ENCODE peak calls at places on chromosomes 13 and 19, in four cellular contexts. One of them, this sample, is unnamed.

GRCh38 chr13:20489185-20489820 is 36.4 kb downstream of the CRYL1 start:
- DNase-seq in HepG2: no peak
- DNase-seq in ovary: no peak
- DNase-seq in H1: no peak
- DNase-seq in this sample: no peak

GRCh38 chr19:56141416-56141992 is 417 bp downstream of the ZNF444 start:
- DNase-seq in HepG2: no peak
- DNase-seq in H1: peak; percentile 60
- DNase-seq in ovary: peak; percentile 57
- DNase-seq in this sample: no peak

GRCh38 chr19:11963566-11964355 is 1.1 kb upstream of the ZNF763 start:
- DNase-seq in HepG2: peak; percentile 56
- DNase-seq in ovary: peak; percentile 89
- DNase-seq in H1: peak; percentile 87
- DNase-seq in this sample: peak; percentile 90

GRCh38 chr19:40539070-40539469 is 37.6 kb upstream of the SHKBP1 start:
- DNase-seq in HepG2: no peak
- DNase-seq in ovary: no peak
- DNase-seq in H1: no peak
- DNase-seq in this sample: no peak

GRCh38 chr13:107258599-107259187 is 690.8 kb upstream of the ARGLU1 start:
- DNase-seq in HepG2: no peak
- DNase-seq in H1: no peak
- DNase-seq in ovary: no peak
- DNase-seq in this sample: no peak

GRCh38 chr19:1805401-1806183 is 6.5 kb downstream of the ATP8B3 start:
- DNase-seq in ovary: no peak
- DNase-seq in HepG2: no peak
- DNase-seq in H1: no peak
- DNase-seq in this sample: no peak

GRCh38 chr19:6516659-6517291 is 14.1 kb upstream of the TNFSF9 start:
- DNase-seq in ovary: peak; percentile 89
- DNase-seq in H1: peak; percentile 98
- DNase-seq in HepG2: peak; percentile 60
- DNase-seq in this sample: peak; percentile 92

GRCh38 chr13:80604094-80604493 is 263.2 kb upstream of the SPRY2 start:
- DNase-seq in HepG2: no peak
- DNase-seq in H1: no peak
- DNase-seq in ovary: no peak
- DNase-seq in this sample: peak; percentile 70

GRCh38 chr19:46211201-46211881 is 18.2 kb upstream of the IGFL1 start:
- DNase-seq in HepG2: no peak
- DNase-seq in ovary: no peak
- DNase-seq in H1: peak; percentile 55
- DNase-seq in this sample: no peak
- TF ChIP-seq EP300 in HepG2: no peak
- TF ChIP-seq EP300 in ovary: no peak
- TF ChIP-seq EP300 in H1: peak; percentile 82
- TF ChIP-seq EP300 in this sample: no peak

DNA sequence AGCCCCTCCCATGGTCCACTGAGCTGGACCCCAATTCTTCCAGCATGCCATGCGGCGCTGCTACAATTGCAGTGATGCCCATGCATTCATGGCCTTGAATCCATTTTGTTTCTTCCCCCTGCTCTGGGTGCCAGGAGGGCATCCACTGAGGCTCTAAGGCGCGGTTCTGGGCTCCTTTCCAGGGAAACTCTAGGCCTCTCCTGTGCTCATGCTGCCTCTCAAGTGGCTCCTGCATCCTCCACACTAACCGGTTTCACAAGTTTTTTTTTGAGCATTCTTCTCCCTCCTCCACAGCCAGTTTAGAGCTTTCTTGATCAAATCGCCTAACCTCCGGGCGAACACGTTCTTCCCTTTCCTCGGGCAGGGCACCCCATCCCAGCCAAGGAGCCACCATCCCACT is 69.1 kb upstream of the FLT1 start:
- DNase-seq in ovary: no peak
- DNase-seq in HepG2: no peak
- DNase-seq in H1: no peak
- DNase-seq in this sample: no peak
- H3K27ac ChIP-seq in ovary: no peak overlapping the region
- H3K27ac ChIP-seq in HepG2: no peak overlapping the region
- H3K27ac ChIP-seq in H1: no peak overlapping the region
- H3K27ac ChIP-seq in this sample: no peak overlapping the region

GRCh38 chr19:50798943-50799851 is 9.0 kb downstream of the ACP4 start:
- DNase-seq in H1: no peak
- DNase-seq in HepG2: no peak
- DNase-seq in ovary: no peak
- DNase-seq in this sample: no peak

GRCh38 chr19:50801107-50801506 is 10.9 kb downstream of the ACP4 start:
- DNase-seq in ovary: no peak
- DNase-seq in H1: no peak
- DNase-seq in HepG2: no peak
- DNase-seq in this sample: no peak

GRCh38 chr19:50803633-50804419 is 13.6 kb downstream of the ACP4 start:
- DNase-seq in HepG2: no peak
- DNase-seq in ovary: no peak
- DNase-seq in H1: no peak
- DNase-seq in this sample: no peak

GRCh38 chr19:50808856-50809255 is 14.7 kb downstream of the KLK1 start:
- DNase-seq in H1: no peak
- DNase-seq in HepG2: no peak
- DNase-seq in ovary: no peak
- DNase-seq in this sample: no peak

DNA sequence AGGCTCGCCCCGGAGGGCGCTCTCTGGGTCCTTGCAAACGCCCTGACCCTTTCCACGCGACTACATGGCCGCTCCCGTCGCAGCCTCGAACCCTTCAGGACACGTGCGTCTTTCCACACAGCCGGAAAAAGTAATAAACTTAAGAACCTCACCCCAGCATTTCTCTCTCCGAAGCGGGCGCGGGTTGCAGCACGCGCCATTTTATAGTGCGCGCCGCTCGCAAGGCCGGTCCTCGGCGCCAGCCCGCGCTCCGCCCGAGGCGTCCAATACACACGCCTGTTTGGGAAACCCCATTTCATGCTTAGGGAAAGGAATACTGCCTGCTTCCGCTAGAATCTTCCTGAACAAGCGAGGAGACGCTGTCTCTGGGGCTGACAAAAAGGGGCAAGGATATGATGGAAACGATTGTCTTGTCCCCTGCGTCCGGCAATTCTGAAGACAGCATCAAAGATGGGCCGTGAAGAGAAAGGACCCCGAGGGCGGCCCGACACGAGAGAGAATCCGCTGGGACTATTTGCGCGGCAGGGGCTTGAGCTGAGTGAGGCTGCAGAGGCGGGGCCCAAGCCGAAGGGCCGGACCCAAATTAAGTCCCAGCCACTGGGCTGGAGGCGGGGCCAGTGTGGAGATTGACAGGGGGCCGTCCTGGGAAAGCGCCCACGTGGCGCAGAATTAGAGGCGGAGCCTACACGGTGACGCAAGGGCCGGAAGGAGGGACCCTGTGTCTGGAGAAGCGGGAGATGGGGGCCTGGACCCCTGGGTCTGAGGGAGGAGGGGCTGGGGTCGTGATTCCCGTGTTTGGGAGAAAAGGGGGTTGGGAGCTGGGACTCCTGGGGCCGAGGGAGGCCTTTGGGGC is 14.4 kb downstream of the ACP4 start:
- DNase-seq in HepG2: peak; percentile 96
- DNase-seq in ovary: peak; percentile 100
- DNase-seq in H1: peak; percentile 98
- DNase-seq in this sample: peak; percentile 99
- TF ChIP-seq EP300 in HepG2: peak; percentile 12
- TF ChIP-seq EP300 in ovary: no peak
- TF ChIP-seq EP300 in H1: no peak
- TF ChIP-seq EP300 in this sample: peak; percentile 8

GRCh38 chr13:23059173-23059572 is 121.6 kb upstream of the SGCG start:
- DNase-seq in H1: no peak
- DNase-seq in ovary: no peak
- DNase-seq in HepG2: no peak
- DNase-seq in this sample: no peak
- H3K27ac ChIP-seq in H1: no peak overlapping the region
- H3K27ac ChIP-seq in ovary: no peak overlapping the region
- H3K27ac ChIP-seq in HepG2: no peak overlapping the region
- H3K27ac ChIP-seq in this sample: no peak overlapping the region

GRCh38 chr13:110471833-110472162 is 89.7 kb downstream of the RAB20 start:
- DNase-seq in HepG2: no peak
- DNase-seq in ovary: no peak
- DNase-seq in H1: no peak
- DNase-seq in this sample: peak; percentile 77
- TF ChIP-seq EP300 in HepG2: no peak
- TF ChIP-seq EP300 in ovary: no peak
- TF ChIP-seq EP300 in H1: no peak
- TF ChIP-seq EP300 in this sample: no peak

GRCh38 chr13:52195052-52195837 is 35.8 kb upstream of the NEK3 start:
- DNase-seq in HepG2: no peak
- DNase-seq in ovary: peak; percentile 88
- DNase-seq in H1: peak; percentile 75
- DNase-seq in this sample: peak; percentile 94
- H3K27ac ChIP-seq in HepG2: no peak overlapping the region
- H3K27ac ChIP-seq in ovary: no peak overlapping the region
- H3K27ac ChIP-seq in H1: no peak overlapping the region
- H3K27ac ChIP-seq in this sample: peak overlapping the region; percentile 80

DNA sequence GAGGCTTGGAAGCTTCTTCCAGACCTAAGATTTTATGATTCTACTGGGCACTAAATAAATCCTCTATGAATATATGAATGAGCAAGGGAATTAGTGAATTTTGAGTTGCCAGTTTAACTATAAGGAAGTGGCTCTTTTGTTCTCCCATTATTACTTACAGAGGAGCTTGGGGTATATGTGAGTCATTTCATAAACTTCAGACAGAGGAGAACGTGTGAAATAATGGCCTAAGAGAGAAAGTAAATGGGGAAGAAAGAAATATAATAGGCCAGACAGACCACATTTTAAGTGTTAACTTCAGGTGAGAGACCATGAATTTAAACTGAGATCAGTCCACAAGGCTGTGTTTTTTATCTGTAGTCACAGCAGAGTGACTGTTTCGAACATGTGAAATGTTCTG is 570.9 kb downstream of the GPC6 start:
- DNase-seq in HepG2: no peak
- DNase-seq in H1: no peak
- DNase-seq in ovary: no peak
- DNase-seq in this sample: no peak
- TF ChIP-seq EP300 in HepG2: no peak
- TF ChIP-seq EP300 in H1: no peak
- TF ChIP-seq EP300 in ovary: no peak
- TF ChIP-seq EP300 in this sample: no peak

DNA sequence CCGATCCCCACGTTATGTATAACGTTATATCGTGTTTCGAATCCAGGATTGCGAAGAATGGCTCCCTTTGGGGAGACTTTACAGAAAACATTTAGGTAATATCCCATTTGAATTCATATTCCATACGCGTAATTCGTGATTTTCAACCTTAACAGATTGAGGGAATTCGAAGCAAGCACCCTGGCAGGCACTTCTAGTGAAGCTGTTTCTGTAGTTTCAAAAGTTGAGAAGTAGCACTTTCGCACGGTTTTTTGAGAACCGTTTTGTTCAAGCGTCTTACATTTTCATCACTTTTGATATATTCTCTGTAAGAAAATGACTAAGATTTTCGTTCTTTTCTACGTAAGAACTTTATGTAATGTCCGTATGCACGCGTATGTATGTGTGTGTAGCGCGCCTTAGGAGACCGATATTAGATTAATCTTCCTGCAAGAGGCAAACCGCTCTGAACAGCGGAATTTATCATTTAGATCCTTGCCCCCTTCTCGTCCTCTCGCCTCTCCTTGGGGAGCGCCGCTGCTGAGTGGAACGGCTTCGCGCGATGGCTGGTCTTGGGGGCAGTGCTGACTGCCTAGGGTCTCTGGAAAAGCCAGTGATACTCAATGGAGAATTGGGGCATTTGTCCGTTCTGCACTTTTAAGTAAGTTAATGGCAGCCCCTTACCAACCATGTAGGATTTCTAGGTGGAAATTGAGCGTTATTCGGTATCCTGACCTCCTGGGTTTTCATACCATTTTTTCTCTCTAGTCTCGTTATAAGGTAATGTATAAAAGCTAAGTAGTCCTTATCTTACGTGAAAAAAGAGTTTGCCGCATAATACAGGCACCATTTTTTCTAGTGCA is 4.8 kb downstream of the MAB21L1 start:
- DNase-seq in H1: no peak
- DNase-seq in ovary: no peak
- DNase-seq in HepG2: no peak
- DNase-seq in this sample: no peak
- H3K27ac ChIP-seq in H1: no peak overlapping the region
- H3K27ac ChIP-seq in ovary: no peak overlapping the region
- H3K27ac ChIP-seq in HepG2: no peak overlapping the region
- H3K27ac ChIP-seq in this sample: peak overlapping the region; percentile 74

DNA sequence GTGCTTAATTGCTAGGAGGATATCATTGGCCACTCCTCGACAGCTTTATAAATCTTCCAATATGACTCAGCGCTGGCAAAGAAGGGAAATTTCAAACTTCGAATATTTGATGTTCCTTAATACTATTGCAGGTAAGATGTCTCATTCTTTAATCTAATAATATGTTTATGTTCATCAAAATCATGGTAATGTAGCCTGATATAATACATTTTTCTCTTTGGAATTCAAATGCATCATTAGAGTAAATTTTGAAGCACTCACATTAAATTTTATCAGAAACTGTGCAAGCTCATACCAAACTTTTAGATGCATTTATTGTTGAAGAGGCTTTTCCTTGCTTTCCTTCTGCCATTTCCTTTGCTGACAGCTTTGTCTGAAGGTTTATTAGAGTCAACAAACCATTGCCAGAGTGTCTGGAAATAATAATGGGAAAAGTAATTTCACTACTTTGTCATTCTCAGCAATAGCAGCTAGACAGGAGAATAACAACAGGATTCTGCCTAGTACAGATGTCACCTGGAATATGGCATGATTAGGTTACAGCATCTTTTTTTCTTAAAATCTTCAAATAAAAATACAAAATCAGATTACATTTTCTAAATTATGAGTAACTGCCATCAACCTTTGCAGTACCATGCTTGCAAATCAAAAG is 78.6 kb upstream of the MAB21L1 start:
- DNase-seq in HepG2: no peak
- DNase-seq in ovary: no peak
- DNase-seq in H1: no peak
- DNase-seq in this sample: no peak
- TF ChIP-seq EP300 in HepG2: no peak
- TF ChIP-seq EP300 in ovary: no peak
- TF ChIP-seq EP300 in H1: no peak
- TF ChIP-seq EP300 in this sample: no peak